ENCODE peak calls at places on chromosome 2, in four cellular contexts. One of them, this sample, is unnamed.

GRCh38 chr2:196263181-196263747 is 91.9 kb upstream of the STK17B start:
- DNase-seq in mesothelial cell of epicardium: no peak
- DNase-seq in stimulated activated CD4-positive, alpha-beta T cell treated with anti-CD3 and anti-CD28 coated beads, Interleukin-2, amount 100 ng/mL, for 24 hours: no peak
- DNase-seq in HTR-8/SVneo: no peak
- DNase-seq in this sample: peak

GRCh38 chr2:177393381-177393780 is 808 bp downstream of the AGPS start:
- DNase-seq in mesothelial cell of epicardium: no peak
- DNase-seq in HTR-8/SVneo: no peak
- DNase-seq in stimulated activated CD4-positive, alpha-beta T cell treated with anti-CD3 and anti-CD28 coated beads, Interleukin-2, amount 100 ng/mL, for 24 hours: peak
- DNase-seq in this sample: no peak

GRCh38 chr2:29394311-29394710 is 279.1 kb downstream of the CLIP4 start:
- DNase-seq in mesothelial cell of epicardium: no peak
- DNase-seq in HTR-8/SVneo: no peak
- DNase-seq in stimulated activated CD4-positive, alpha-beta T cell treated with anti-CD3 and anti-CD28 coated beads, Interleukin-2, amount 100 ng/mL, for 24 hours: no peak
- DNase-seq in this sample: no peak

GRCh38 chr2:17867133-17867532 is 11.3 kb upstream of the KCNS3 start:
- DNase-seq in HTR-8/SVneo: no peak
- DNase-seq in stimulated activated CD4-positive, alpha-beta T cell treated with anti-CD3 and anti-CD28 coated beads, Interleukin-2, amount 100 ng/mL, for 24 hours: no peak
- DNase-seq in mesothelial cell of epicardium: no peak
- DNase-seq in this sample: no peak

GRCh38 chr2:20033341-20033740 is 18.1 kb downstream of the LAPTM4A start:
- DNase-seq in stimulated activated CD4-positive, alpha-beta T cell treated with anti-CD3 and anti-CD28 coated beads, Interleukin-2, amount 100 ng/mL, for 24 hours: no peak
- DNase-seq in HTR-8/SVneo: no peak
- DNase-seq in mesothelial cell of epicardium: no peak
- DNase-seq in this sample: no peak

GRCh38 chr2:6506311-6507258 is 359.1 kb downstream of the CMPK2 start:
- DNase-seq in stimulated activated CD4-positive, alpha-beta T cell treated with anti-CD3 and anti-CD28 coated beads, Interleukin-2, amount 100 ng/mL, for 24 hours: no peak
- DNase-seq in mesothelial cell of epicardium: no peak
- DNase-seq in HTR-8/SVneo: peak
- DNase-seq in this sample: no peak

GRCh38 chr2:192267484-192267883 is 72.8 kb upstream of the TMEFF2 start:
- DNase-seq in HTR-8/SVneo: peak
- DNase-seq in mesothelial cell of epicardium: no peak
- DNase-seq in stimulated activated CD4-positive, alpha-beta T cell treated with anti-CD3 and anti-CD28 coated beads, Interleukin-2, amount 100 ng/mL, for 24 hours: no peak
- DNase-seq in this sample: no peak

GRCh38 chr2:222872551-222872950 is 11.7 kb downstream of the ACSL3 start:
- DNase-seq in HTR-8/SVneo: no peak
- DNase-seq in stimulated activated CD4-positive, alpha-beta T cell treated with anti-CD3 and anti-CD28 coated beads, Interleukin-2, amount 100 ng/mL, for 24 hours: no peak
- DNase-seq in mesothelial cell of epicardium: no peak
- DNase-seq in this sample: no peak

GRCh38 chr2:101644842-101645383 is 52.6 kb upstream of the MAP4K4 start:
- DNase-seq in HTR-8/SVneo: no peak
- DNase-seq in mesothelial cell of epicardium: no peak
- DNase-seq in stimulated activated CD4-positive, alpha-beta T cell treated with anti-CD3 and anti-CD28 coated beads, Interleukin-2, amount 100 ng/mL, for 24 hours: no peak
- DNase-seq in this sample: no peak

GRCh38 chr2:54955674-54956391 is 94.4 kb downstream of the RTN4 start:
- DNase-seq in stimulated activated CD4-positive, alpha-beta T cell treated with anti-CD3 and anti-CD28 coated beads, Interleukin-2, amount 100 ng/mL, for 24 hours: no peak
- DNase-seq in mesothelial cell of epicardium: no peak
- DNase-seq in HTR-8/SVneo: no peak
- DNase-seq in this sample: no peak

GRCh38 chr2:113232730-113233129 is 46.0 kb downstream of the PAX8 start:
- DNase-seq in HTR-8/SVneo: no peak
- DNase-seq in mesothelial cell of epicardium: no peak
- DNase-seq in stimulated activated CD4-positive, alpha-beta T cell treated with anti-CD3 and anti-CD28 coated beads, Interleukin-2, amount 100 ng/mL, for 24 hours: no peak
- DNase-seq in this sample: no peak

GRCh38 chr2:207725815-207726578 is 14.6 kb downstream of the CCNYL1 start:
- DNase-seq in mesothelial cell of epicardium: no peak
- DNase-seq in HTR-8/SVneo: no peak
- DNase-seq in stimulated activated CD4-positive, alpha-beta T cell treated with anti-CD3 and anti-CD28 coated beads, Interleukin-2, amount 100 ng/mL, for 24 hours: no peak
- DNase-seq in this sample: no peak